ENCODE peak calls at places on chromosomes 6 and 20, in four cellular contexts. One of them, this sample, is unnamed.

GRCh38 chr6:46440133-46440532 is 51.1 kb downstream of the RCAN2 start:
- DNase-seq in IMR-90: peak
- DNase-seq in K562: no peak
- DNase-seq in GM12878: no peak
- DNase-seq in this sample: no peak

GRCh38 chr6:15504581-15505350 is 158.1 kb downstream of the DTNBP1 start:
- DNase-seq in IMR-90: peak
- DNase-seq in K562: no peak
- DNase-seq in GM12878: no peak
- DNase-seq in this sample: peak

GRCh38 chr20:44016525-44016924 is 101.9 kb downstream of the TOX2 start:
- DNase-seq in IMR-90: no peak
- DNase-seq in K562: no peak
- DNase-seq in GM12878: no peak
- DNase-seq in this sample: no peak

GRCh38 chr6:148002067-148002466 is 340.6 kb upstream of the SASH1 start:
- DNase-seq in IMR-90: no peak
- DNase-seq in K562: no peak
- DNase-seq in GM12878: no peak
- DNase-seq in this sample: no peak

GRCh38 chr20:4369798-4370124 is 351.9 kb upstream of the PRND start:
- DNase-seq in IMR-90: no peak
- DNase-seq in K562: peak
- DNase-seq in GM12878: peak
- DNase-seq in this sample: no peak

GRCh38 chr6:46410330-46410953 is 80.8 kb downstream of the RCAN2 start:
- DNase-seq in IMR-90: peak
- DNase-seq in K562: peak
- DNase-seq in GM12878: peak
- DNase-seq in this sample: peak

GRCh38 chr20:6162239-6162638 is 39.4 kb upstream of the FERMT1 start:
- DNase-seq in IMR-90: no peak
- DNase-seq in K562: no peak
- DNase-seq in GM12878: no peak
- DNase-seq in this sample: no peak

GRCh38 chr6:135535989-135536414 is 38.5 kb upstream of the AHI1 start:
- DNase-seq in IMR-90: peak
- DNase-seq in K562: peak
- DNase-seq in GM12878: peak
- DNase-seq in this sample: peak

GRCh38 chr6:84597238-84597875 is 167.0 kb downstream of the TBX18 start:
- DNase-seq in IMR-90: no peak
- DNase-seq in K562: no peak
- DNase-seq in GM12878: no peak
- DNase-seq in this sample: no peak

DNA sequence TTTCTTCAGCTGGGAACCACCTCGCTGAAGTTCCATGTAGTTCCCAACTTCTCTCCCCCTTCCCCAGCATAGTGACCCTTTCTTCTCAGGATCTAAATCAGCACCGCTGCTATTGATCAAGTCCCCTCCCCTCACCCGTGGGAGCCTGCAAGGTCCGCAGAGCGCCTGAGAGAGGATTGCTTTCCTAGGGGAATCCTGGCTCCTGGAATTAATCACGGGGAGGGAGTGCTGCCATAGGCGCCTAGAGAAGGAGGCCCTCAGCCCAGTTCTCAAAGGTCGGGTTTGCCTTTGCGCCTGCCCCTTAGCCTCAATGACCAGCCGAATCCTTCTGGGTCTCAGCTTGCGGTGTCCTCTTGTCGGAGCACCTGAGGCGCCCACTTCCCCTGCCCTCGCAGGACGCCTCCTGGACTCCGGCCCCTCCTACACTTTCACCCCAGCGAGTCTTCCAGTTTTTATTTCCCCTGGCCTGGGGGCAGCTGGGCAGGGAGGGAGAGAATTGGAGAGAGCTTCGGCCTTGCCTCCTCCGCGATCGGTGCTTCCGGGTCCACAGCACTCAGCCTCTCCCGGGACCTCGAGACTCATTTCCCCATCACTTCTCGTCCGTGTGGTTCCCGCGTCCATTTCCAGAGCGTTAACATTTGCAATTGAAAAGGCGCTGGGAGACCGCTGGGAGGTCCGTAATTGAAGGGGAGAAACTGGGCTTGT is 3.1 kb upstream of the NKX2-2 start:
- DNase-seq in IMR-90: no peak
- DNase-seq in K562: no peak
- DNase-seq in GM12878: no peak
- DNase-seq in this sample: peak
- TF ChIP-seq RCOR1 in IMR-90: no peak
- TF ChIP-seq RCOR1 in K562: no peak
- TF ChIP-seq RCOR1 in GM12878: no peak
- TF ChIP-seq RCOR1 in this sample: no peak

DNA sequence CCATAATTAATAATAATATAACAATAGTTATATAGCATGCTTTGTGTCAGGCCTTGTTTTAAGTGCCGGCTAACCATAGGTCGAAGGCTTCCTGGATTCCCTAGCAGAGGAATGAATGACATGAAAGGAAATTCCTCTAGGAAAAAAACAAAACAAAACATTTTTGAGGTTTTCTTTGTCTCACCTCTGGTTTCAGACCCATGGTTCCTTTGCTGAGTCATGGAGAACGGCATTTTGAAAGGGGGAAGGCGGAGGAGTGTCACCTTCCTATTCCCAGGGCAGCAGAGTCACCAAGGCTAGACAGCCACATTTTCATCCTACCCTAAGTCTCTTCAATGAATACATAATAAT is 25.3 kb upstream of the CCND3 start:
- DNase-seq in IMR-90: peak
- DNase-seq in K562: peak
- DNase-seq in GM12878: no peak
- DNase-seq in this sample: no peak
- H2AFZ ChIP-seq in IMR-90: no peak
- H2AFZ ChIP-seq in K562: peak
- H2AFZ ChIP-seq in GM12878: no peak
- H2AFZ ChIP-seq in this sample: no peak

DNA sequence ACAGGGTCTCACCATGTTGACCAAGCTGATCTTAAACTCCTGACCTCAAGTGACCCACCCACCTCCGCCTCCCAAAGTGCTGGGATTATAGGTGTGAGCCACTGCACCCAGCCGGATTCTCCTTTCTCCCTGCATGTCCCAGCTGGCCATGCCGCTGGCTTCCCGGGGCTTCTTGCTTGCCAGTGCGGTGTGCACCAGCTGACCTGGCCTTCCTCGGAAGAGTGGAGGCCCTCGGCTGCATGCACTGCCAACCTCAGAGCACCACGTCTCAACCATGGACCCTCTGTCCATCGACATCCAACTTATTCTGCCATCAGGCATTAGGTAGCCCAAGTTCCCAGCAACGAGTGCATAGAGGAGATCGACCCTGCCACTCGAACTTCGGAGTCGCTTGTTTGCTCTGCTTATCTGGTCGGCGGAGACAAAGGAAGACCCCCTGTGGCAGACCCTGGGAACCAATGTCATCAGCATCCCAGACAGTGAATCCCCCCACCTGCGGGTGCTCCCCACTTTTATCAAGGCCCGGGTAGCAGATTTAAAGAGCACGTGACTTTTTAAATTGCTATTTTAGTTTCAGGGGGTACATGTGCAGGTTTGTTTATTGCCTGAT is 307.8 kb downstream of the CDH4 start:
- DNase-seq in IMR-90: no peak
- DNase-seq in K562: no peak
- DNase-seq in GM12878: no peak
- DNase-seq in this sample: no peak
- TF ChIP-seq RCOR1 in IMR-90: no peak
- TF ChIP-seq RCOR1 in K562: no peak
- TF ChIP-seq RCOR1 in GM12878: no peak
- TF ChIP-seq RCOR1 in this sample: no peak

DNA sequence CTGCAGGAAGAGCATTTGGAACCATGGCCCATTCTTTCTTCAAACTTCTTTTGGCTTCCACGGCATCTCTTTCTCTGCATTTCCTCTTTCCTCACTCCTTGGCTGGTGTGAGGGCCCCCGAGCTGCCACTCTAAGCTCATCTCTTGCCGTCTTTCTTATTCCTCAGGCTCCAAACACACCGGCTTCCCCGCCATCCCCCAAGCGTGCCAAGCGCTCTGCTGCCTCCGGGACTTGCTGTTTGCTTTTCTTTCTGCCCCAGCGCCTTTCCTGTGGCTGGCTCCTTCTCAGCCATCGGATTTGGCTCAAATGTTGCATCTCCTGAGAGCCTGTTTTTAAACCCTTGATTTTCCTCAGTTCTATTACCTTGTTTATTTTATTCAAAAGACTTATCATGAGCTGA is 172.7 kb downstream of the PACRG start:
- DNase-seq in IMR-90: no peak
- DNase-seq in K562: no peak
- DNase-seq in GM12878: no peak
- DNase-seq in this sample: no peak
- H2AFZ ChIP-seq in IMR-90: no peak
- H2AFZ ChIP-seq in K562: no peak
- H2AFZ ChIP-seq in GM12878: no peak
- H2AFZ ChIP-seq in this sample: no peak

GRCh38 chr6:170046786-170047626 is 243.9 kb downstream of the DLL1 start:
- DNase-seq in IMR-90: no peak
- DNase-seq in K562: no peak
- DNase-seq in GM12878: no peak
- DNase-seq in this sample: no peak

GRCh38 chr6:170047813-170048212 is 243.1 kb downstream of the DLL1 start:
- DNase-seq in IMR-90: no peak
- DNase-seq in K562: no peak
- DNase-seq in GM12878: no peak
- DNase-seq in this sample: no peak

GRCh38 chr6:170049641-170050491 is 241.0 kb downstream of the DLL1 start:
- DNase-seq in IMR-90: peak
- DNase-seq in K562: no peak
- DNase-seq in GM12878: no peak
- DNase-seq in this sample: peak

GRCh38 chr6:170050591-170051041 is 240.3 kb downstream of the DLL1 start:
- DNase-seq in IMR-90: no peak
- DNase-seq in K562: no peak
- DNase-seq in GM12878: no peak
- DNase-seq in this sample: no peak

GRCh38 chr6:170048615-170049256 is 242.1 kb downstream of the DLL1 start:
- DNase-seq in IMR-90: peak
- DNase-seq in K562: no peak
- DNase-seq in GM12878: no peak
- DNase-seq in this sample: no peak
- TF ChIP-seq RCOR1 in IMR-90: no peak
- TF ChIP-seq RCOR1 in K562: no peak
- TF ChIP-seq RCOR1 in GM12878: no peak
- TF ChIP-seq RCOR1 in this sample: no peak

GRCh38 chr6:27332692-27333641 is 20.9 kb upstream of the POM121L2 start:
- DNase-seq in IMR-90: peak
- DNase-seq in K562: peak
- DNase-seq in GM12878: peak
- DNase-seq in this sample: peak

GRCh38 chr6:27334141-27334540 is 22.1 kb upstream of the POM121L2 start:
- DNase-seq in IMR-90: no peak
- DNase-seq in K562: no peak
- DNase-seq in GM12878: no peak
- DNase-seq in this sample: no peak

GRCh38 chr6:27333642-27334040 is 21.6 kb upstream of the POM121L2 start:
- DNase-seq in IMR-90: no peak
- DNase-seq in K562: no peak
- DNase-seq in GM12878: no peak
- DNase-seq in this sample: no peak
- H2AFZ ChIP-seq in IMR-90: no peak
- H2AFZ ChIP-seq in K562: peak
- H2AFZ ChIP-seq in GM12878: peak
- H2AFZ ChIP-seq in this sample: no peak

DNA sequence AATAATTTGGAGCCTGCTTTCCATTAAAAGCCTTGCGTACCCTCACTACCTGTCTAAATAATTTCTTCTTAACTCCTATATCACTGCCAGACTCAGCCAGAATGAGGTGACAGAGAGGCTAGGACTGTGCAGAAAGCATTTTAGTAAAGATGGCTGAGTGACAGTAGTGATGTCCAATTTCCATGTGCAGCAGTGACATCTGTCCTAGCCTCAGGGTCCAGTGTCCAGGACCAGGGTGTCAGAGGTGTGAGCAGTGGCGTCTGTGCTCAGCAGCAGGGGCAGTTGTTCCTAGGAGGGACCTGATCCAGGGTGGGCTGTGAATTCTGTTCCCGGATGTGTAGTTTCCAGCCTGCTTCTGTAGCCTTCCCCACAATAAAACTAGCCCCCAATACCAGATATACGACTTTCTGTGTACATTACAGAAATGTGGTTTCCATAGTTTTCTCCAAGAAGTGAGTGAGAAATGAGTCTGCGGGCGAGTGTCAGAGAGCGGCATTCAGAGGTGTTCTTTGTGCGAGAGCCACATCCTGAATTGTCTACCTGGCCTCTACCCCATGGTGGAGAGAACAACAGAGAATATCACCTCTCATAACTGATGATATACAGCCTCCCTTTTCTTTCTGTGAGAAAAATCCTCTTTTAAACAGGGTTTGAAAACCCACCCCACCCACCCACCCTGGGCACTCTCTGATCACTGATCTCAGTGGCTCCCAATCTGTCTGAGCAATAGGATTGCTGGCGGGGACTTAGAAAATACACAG is 5.8 kb downstream of the HLA-B start:
- DNase-seq in IMR-90: no peak
- DNase-seq in K562: no peak
- DNase-seq in GM12878: no peak
- DNase-seq in this sample: no peak
- TF ChIP-seq RCOR1 in IMR-90: no peak
- TF ChIP-seq RCOR1 in K562: no peak
- TF ChIP-seq RCOR1 in GM12878: no peak
- TF ChIP-seq RCOR1 in this sample: no peak

DNA sequence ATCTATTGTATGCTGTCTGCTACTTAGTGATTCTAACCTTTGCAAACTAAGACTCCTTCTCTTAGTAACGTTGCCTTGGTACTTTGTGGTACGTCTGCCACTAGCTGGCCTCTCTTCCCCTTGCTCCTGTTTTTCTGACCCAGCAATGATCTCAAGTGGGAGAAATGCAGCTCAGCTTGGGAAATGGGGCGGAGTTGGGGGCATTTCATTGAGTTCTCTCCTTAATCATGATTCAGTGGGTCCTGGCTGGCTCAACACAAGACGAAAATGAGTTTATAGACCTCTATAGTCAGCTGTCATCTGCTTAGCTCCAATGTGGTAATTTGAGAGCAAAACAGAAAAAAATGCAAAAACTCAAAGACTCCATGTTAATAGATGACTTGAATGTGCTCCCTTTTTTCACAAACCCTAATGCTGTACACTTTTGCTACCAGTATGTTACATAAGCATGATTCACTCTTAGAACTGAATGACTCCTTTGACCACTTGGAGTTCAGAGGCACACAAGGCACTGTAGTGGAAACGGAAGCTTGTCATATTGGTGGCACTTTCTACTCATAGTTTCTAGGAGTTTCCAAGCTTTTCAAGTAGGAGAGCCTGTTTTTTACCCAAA is 55.3 kb upstream of the SOX4 start:
- DNase-seq in IMR-90: peak
- DNase-seq in K562: no peak
- DNase-seq in GM12878: no peak
- DNase-seq in this sample: no peak
- H2AFZ ChIP-seq in IMR-90: no peak
- H2AFZ ChIP-seq in K562: no peak
- H2AFZ ChIP-seq in GM12878: no peak
- H2AFZ ChIP-seq in this sample: no peak

This sample was measured in SK-N-SH.